ENCODE peak calls at places on chromosomes 4 and X, in five cellular contexts. One of them, this sample, is unnamed.

GRCh38 chr4:122584517-122584916 is 36.3 kb downstream of the IL21 start:
- DNase-seq in mammary epithelial cell: peak
- DNase-seq in mucosa of descending colon: no peak
- DNase-seq in WTC11: no peak
- DNase-seq in Calu3: no peak
- DNase-seq in this sample: no peak

GRCh38 chr4:79651516-79651915 is 243.5 kb upstream of the GK2 start:
- DNase-seq in mammary epithelial cell: no peak
- DNase-seq in mucosa of descending colon: no peak
- DNase-seq in WTC11: no peak
- DNase-seq in Calu3: peak
- DNase-seq in this sample: no peak

GRCh38 chr4:87589531-87589930 is 18.8 kb upstream of the DSPP start:
- DNase-seq in mammary epithelial cell: peak
- DNase-seq in mucosa of descending colon: no peak
- DNase-seq in WTC11: no peak
- DNase-seq in Calu3: no peak
- DNase-seq in this sample: no peak

GRCh38 chr4:139556735-139557505 is 901 bp upstream of the SETD7 start:
- DNase-seq in mammary epithelial cell: peak
- DNase-seq in mucosa of descending colon: peak
- DNase-seq in WTC11: peak
- DNase-seq in Calu3: peak
- DNase-seq in this sample: peak

GRCh38 chr4:1510931-1511330 is 104.7 kb upstream of the NKX1-1 start:
- DNase-seq in mammary epithelial cell: no peak
- DNase-seq in mucosa of descending colon: no peak
- DNase-seq in WTC11: no peak
- DNase-seq in Calu3: no peak
- DNase-seq in this sample: no peak

GRCh38 chr4:111959202-111959601 is 186.1 kb upstream of the FAM241A start:
- DNase-seq in mammary epithelial cell: peak
- DNase-seq in mucosa of descending colon: no peak
- DNase-seq in WTC11: no peak
- DNase-seq in Calu3: peak
- DNase-seq in this sample: no peak

GRCh38 chr4:83644677-83645639 is 109.0 kb downstream of the GPAT3 start:
- DNase-seq in mammary epithelial cell: peak
- DNase-seq in mucosa of descending colon: no peak
- DNase-seq in WTC11: no peak
- DNase-seq in Calu3: peak
- DNase-seq in this sample: peak

GRCh38 chr4:16264798-16265197 is 38.5 kb upstream of the TAPT1 start:
- DNase-seq in mammary epithelial cell: peak
- DNase-seq in mucosa of descending colon: no peak
- DNase-seq in WTC11: no peak
- DNase-seq in Calu3: no peak
- DNase-seq in this sample: no peak

GRCh38 chr4:137960371-137961050 is 281.6 kb downstream of the SLC7A11 start:
- DNase-seq in mammary epithelial cell: peak
- DNase-seq in mucosa of descending colon: no peak
- DNase-seq in WTC11: no peak
- DNase-seq in Calu3: no peak
- DNase-seq in this sample: no peak

GRCh38 chr4:176001171-176002006 is 64.3 kb upstream of the WDR17 start:
- DNase-seq in mammary epithelial cell: no peak
- DNase-seq in mucosa of descending colon: peak
- DNase-seq in WTC11: peak
- DNase-seq in Calu3: peak
- DNase-seq in this sample: peak

GRCh38 chr4:150826302-150826701 is 188.8 kb downstream of the LRBA start:
- DNase-seq in mammary epithelial cell: no peak
- DNase-seq in mucosa of descending colon: no peak
- DNase-seq in WTC11: no peak
- DNase-seq in Calu3: no peak
- DNase-seq in this sample: no peak

GRCh38 chr4:150818661-150819060 is 196.4 kb downstream of the LRBA start:
- DNase-seq in mammary epithelial cell: peak
- DNase-seq in mucosa of descending colon: no peak
- DNase-seq in WTC11: no peak
- DNase-seq in Calu3: no peak
- DNase-seq in this sample: no peak

GRCh38 chr4:150820409-150820808 is 194.7 kb downstream of the LRBA start:
- DNase-seq in mammary epithelial cell: no peak
- DNase-seq in mucosa of descending colon: no peak
- DNase-seq in WTC11: no peak
- DNase-seq in Calu3: no peak
- DNase-seq in this sample: no peak

GRCh38 chr4:150821641-150822040 is 193.4 kb downstream of the LRBA start:
- DNase-seq in mammary epithelial cell: no peak
- DNase-seq in mucosa of descending colon: no peak
- DNase-seq in WTC11: no peak
- DNase-seq in Calu3: no peak
- DNase-seq in this sample: no peak

DNA sequence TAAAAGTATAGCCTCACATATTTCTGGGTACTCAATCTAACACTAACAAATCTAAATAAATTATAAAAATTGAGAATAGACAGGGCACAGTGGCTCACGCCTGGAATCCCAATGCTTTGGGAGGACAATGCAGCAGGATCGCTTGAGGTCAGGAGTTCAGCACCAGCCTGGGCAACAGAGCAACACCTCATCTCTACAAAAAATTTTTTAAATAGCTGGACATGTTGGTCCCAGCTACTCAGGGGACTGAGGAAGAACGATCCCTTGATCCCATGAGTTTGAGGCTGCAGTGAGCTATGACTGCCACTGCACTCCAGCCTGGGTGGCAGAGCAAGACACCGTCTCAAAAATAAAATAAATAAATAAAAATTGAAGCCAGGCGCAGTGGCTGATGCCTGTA is 192.7 kb downstream of the LRBA start:
- DNase-seq in mammary epithelial cell: no peak
- DNase-seq in mucosa of descending colon: no peak
- DNase-seq in WTC11: no peak
- DNase-seq in Calu3: no peak
- DNase-seq in this sample: no peak
- TF ChIP-seq CTCF in mammary epithelial cell: no peak
- TF ChIP-seq CTCF in mucosa of descending colon: no peak
- TF ChIP-seq CTCF in WTC11: no peak
- TF ChIP-seq CTCF in Calu3: no peak
- TF ChIP-seq CTCF in this sample: no peak

GRCh38 chr4:54840992-54841768 is 183.4 kb downstream of the KIT start:
- DNase-seq in mammary epithelial cell: no peak
- DNase-seq in mucosa of descending colon: no peak
- DNase-seq in WTC11: no peak
- DNase-seq in Calu3: peak
- DNase-seq in this sample: no peak

GRCh38 chr4:54843106-54843505 is 185.3 kb downstream of the KIT start:
- DNase-seq in mammary epithelial cell: no peak
- DNase-seq in mucosa of descending colon: no peak
- DNase-seq in WTC11: no peak
- DNase-seq in Calu3: no peak
- DNase-seq in this sample: no peak

GRCh38 chr4:54842226-54843055 is 184.7 kb downstream of the KIT start:
- DNase-seq in mammary epithelial cell: no peak
- DNase-seq in mucosa of descending colon: no peak
- DNase-seq in WTC11: no peak
- DNase-seq in Calu3: no peak
- DNase-seq in this sample: no peak

GRCh38 chr4:54844911-54845310 is 187.2 kb downstream of the KIT start:
- DNase-seq in mammary epithelial cell: no peak
- DNase-seq in mucosa of descending colon: no peak
- DNase-seq in WTC11: no peak
- DNase-seq in Calu3: no peak
- DNase-seq in this sample: no peak

GRCh38 chr4:54843946-54844345 is 186.2 kb downstream of the KIT start:
- DNase-seq in mammary epithelial cell: no peak
- DNase-seq in mucosa of descending colon: no peak
- DNase-seq in WTC11: no peak
- DNase-seq in Calu3: no peak
- DNase-seq in this sample: no peak
- TF ChIP-seq CTCF in mammary epithelial cell: no peak
- TF ChIP-seq CTCF in mucosa of descending colon: no peak
- TF ChIP-seq CTCF in WTC11: no peak
- TF ChIP-seq CTCF in Calu3: no peak
- TF ChIP-seq CTCF in this sample: no peak

GRCh38 chrX:53224860-53225797 is at the start of gene KDM5C:
- DNase-seq in mammary epithelial cell: peak
- DNase-seq in mucosa of descending colon: peak
- DNase-seq in WTC11: peak
- DNase-seq in Calu3: peak
- DNase-seq in this sample: peak
- TF ChIP-seq CTCF in mammary epithelial cell: no peak
- TF ChIP-seq CTCF in mucosa of descending colon: no peak
- TF ChIP-seq CTCF in WTC11: no peak
- TF ChIP-seq CTCF in Calu3: no peak
- TF ChIP-seq CTCF in this sample: no peak

GRCh38 chr4:85784947-85785346 is 310.0 kb downstream of the ARHGAP24 start:
- DNase-seq in mammary epithelial cell: no peak
- DNase-seq in mucosa of descending colon: no peak
- DNase-seq in WTC11: no peak
- DNase-seq in Calu3: no peak
- DNase-seq in this sample: no peak

GRCh38 chr4:85793256-85793655 is 318.3 kb downstream of the ARHGAP24 start:
- DNase-seq in mammary epithelial cell: no peak
- DNase-seq in mucosa of descending colon: no peak
- DNase-seq in WTC11: no peak
- DNase-seq in Calu3: no peak
- DNase-seq in this sample: no peak

GRCh38 chr4:85787133-85787532 is 312.2 kb downstream of the ARHGAP24 start:
- DNase-seq in mammary epithelial cell: peak
- DNase-seq in mucosa of descending colon: no peak
- DNase-seq in WTC11: no peak
- DNase-seq in Calu3: no peak
- DNase-seq in this sample: no peak

GRCh38 chr4:85792576-85792975 is 317.6 kb downstream of the ARHGAP24 start:
- DNase-seq in mammary epithelial cell: no peak
- DNase-seq in mucosa of descending colon: no peak
- DNase-seq in WTC11: no peak
- DNase-seq in Calu3: no peak
- DNase-seq in this sample: no peak

DNA sequence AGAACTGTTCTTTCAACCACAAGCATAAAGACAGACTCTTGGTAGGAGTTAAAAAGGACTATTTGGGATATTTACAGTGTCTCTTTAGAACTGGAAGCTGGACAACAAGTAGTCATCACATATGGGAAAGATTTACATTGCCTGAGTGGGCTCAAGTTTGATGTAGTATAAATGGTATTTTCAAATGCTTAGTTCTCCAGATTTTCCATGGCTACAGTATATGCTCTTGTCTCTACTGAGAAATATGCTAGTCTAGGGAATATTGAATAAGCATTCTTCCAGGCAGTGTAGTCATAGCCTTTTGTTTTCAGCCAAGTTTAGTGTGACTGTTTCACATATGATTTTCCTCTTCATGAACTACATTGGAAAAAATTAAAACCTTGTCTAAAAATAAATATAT is 315.6 kb downstream of the ARHGAP24 start:
- DNase-seq in mammary epithelial cell: no peak
- DNase-seq in mucosa of descending colon: no peak
- DNase-seq in WTC11: no peak
- DNase-seq in Calu3: no peak
- DNase-seq in this sample: no peak
- TF ChIP-seq CTCF in mammary epithelial cell: no peak
- TF ChIP-seq CTCF in mucosa of descending colon: no peak
- TF ChIP-seq CTCF in WTC11: no peak
- TF ChIP-seq CTCF in Calu3: no peak
- TF ChIP-seq CTCF in this sample: no peak

DNA sequence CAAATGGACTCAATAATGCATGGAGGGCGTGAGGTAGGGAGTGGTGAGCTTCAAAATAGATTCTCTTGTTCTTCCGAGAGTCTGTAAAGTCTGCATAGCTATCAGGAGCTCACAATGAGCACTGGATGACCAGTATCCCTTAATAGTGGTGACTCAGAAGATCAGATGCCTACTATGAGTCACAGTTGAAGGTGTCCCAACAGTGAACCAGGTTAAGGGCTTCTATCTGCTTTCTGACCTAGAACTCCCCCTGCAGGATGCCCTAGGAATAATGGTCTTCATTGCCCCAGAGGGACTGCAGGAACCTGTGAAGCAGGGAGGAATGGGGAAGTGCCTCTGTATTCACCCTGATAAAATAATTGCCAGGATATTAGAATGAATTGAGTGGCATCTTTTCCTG is 22.1 kb downstream of the DGKK start:
- DNase-seq in mammary epithelial cell: peak
- DNase-seq in mucosa of descending colon: no peak
- DNase-seq in WTC11: peak
- DNase-seq in Calu3: peak
- DNase-seq in this sample: no peak
- TF ChIP-seq CTCF in mammary epithelial cell: peak
- TF ChIP-seq CTCF in mucosa of descending colon: no peak
- TF ChIP-seq CTCF in WTC11: peak
- TF ChIP-seq CTCF in Calu3: no peak
- TF ChIP-seq CTCF in this sample: no peak

DNA sequence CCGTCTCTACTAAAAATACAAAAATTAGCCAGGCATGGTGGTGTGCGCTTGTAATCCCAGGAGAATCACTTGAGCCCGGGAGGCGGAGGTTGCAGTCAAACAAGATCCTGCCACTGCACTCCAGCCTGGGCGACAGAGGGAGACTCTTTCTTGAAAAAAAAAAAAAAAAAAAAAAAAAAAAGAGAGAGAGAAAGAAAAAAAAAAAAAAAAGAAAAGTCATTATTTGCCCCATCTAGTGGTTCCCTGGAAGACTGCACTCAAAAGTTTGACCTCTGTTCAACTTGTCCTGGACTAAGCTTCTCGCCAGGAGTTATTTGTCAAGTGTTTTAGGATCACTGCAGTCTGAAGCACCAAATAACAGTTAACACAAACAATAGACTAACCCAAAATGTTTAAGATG is 45.3 kb upstream of the KCTD8 start:
- DNase-seq in mammary epithelial cell: peak
- DNase-seq in mucosa of descending colon: no peak
- DNase-seq in WTC11: no peak
- DNase-seq in Calu3: no peak
- DNase-seq in this sample: peak
- TF ChIP-seq CTCF in mammary epithelial cell: peak
- TF ChIP-seq CTCF in mucosa of descending colon: no peak
- TF ChIP-seq CTCF in WTC11: no peak
- TF ChIP-seq CTCF in Calu3: no peak
- TF ChIP-seq CTCF in this sample: peak

DNA sequence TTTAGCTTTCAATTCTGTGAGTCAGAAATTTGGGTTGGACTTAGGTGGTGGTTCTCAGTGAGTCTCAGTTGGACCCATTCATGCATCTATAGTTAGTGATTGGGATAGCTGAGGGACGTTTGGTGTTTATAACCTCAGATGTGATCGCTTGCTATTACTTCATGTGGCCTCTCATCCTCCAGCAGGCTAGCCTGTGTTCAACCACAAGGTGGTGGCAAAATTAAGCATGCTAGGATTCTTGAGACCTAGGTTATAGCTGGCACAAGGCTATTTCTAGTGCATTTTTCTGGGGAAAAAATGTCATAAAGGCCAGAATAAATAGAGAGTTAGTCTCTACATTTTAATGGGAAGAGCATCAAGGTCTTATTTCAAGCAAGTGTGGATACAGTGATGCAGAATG is 10.9 kb upstream of the GRPR start:
- DNase-seq in mammary epithelial cell: no peak
- DNase-seq in mucosa of descending colon: no peak
- DNase-seq in WTC11: no peak
- DNase-seq in Calu3: no peak
- DNase-seq in this sample: no peak
- TF ChIP-seq CTCF in mammary epithelial cell: peak
- TF ChIP-seq CTCF in mucosa of descending colon: no peak
- TF ChIP-seq CTCF in WTC11: no peak
- TF ChIP-seq CTCF in Calu3: no peak
- TF ChIP-seq CTCF in this sample: no peak

GRCh38 chr4:54384563-54384962 is 155.5 kb downstream of the PDGFRA start:
- DNase-seq in mammary epithelial cell: peak
- DNase-seq in mucosa of descending colon: peak
- DNase-seq in WTC11: peak
- DNase-seq in Calu3: peak
- DNase-seq in this sample: no peak
- TF ChIP-seq CTCF in mammary epithelial cell: peak
- TF ChIP-seq CTCF in mucosa of descending colon: no peak
- TF ChIP-seq CTCF in WTC11: no peak
- TF ChIP-seq CTCF in Calu3: no peak
- TF ChIP-seq CTCF in this sample: no peak

This sample was measured in nephron progenitor cell.